ENCODE peak calls at places on chromosomes 2 and 18, in seven cellular contexts. M is ascending aorta; L is activated CD4-positive, alpha-beta T cell treated with anti-CD3 and anti-CD28 coated beads, Interleukin-2, amount 50 U/mL, for 24 hours; K is NCI-H2081; R is Kasumi-1; A is OCI-LY7; Q is GM20000. T is an unnamed sample.

GRCh38 chr2:121398853-121399252 is 113.9 kb upstream of the TFCP2L1 start:
- DNase-seq in M (no peak), L (no peak), K (no peak), R (no peak), A (no peak), Q (no peak), T (peak; percentile 7)

GRCh38 chr18:4125246-4125938 is 329.7 kb downstream of the DLGAP1 start:
- DNase-seq in M (no peak), L (no peak), K (no peak), R (no peak), A (no peak), Q (no peak), T (no peak)

GRCh38 chr2:168758970-168759820 is 43.2 kb upstream of the NOSTRIN start:
- DNase-seq in M (no peak), L (no peak), K (peak; percentile 56), R (peak; percentile 83), A (peak; percentile 60), Q (peak; percentile 51), T (no peak)

GRCh38 chr2:191474459-191474858 is 203.5 kb upstream of the NABP1 start:
- DNase-seq in M (no peak), L (no peak), K (no peak), R (no peak), A (peak; percentile 31), Q (no peak), T (no peak)

GRCh38 chr18:62072370-62072769 is 114.5 kb downstream of the PIGN start:
- DNase-seq in M (no peak), L (no peak), K (no peak), R (no peak), A (no peak), Q (no peak), T (no peak)

GRCh38 chr2:81706856-81707255 is 1402.3 kb upstream of the LRRTM1 start:
- DNase-seq in M (no peak), L (no peak), K (no peak), R (no peak), A (no peak), Q (no peak), T (no peak)

GRCh38 chr18:2070636-2071035 is 500.7 kb downstream of the METTL4 start:
- DNase-seq in M (no peak), L (no peak), K (peak; percentile 91), R (no peak), A (no peak), Q (no peak), T (no peak)

GRCh38 chr2:70959851-70960832 is 18.3 kb upstream of the ANKRD53 start:
- DNase-seq in M (peak; percentile 24), L (no peak), K (no peak), R (no peak), A (no peak), Q (no peak), T (no peak)

GRCh38 chr2:1654696-1655374 is 89.5 kb downstream of the PXDN start:
- DNase-seq in M (peak; percentile 63), L (no peak), K (no peak), R (no peak), A (no peak), Q (no peak), T (no peak)

GRCh38 chr2:108612153-108612513 is 77.9 kb downstream of the LIMS1 start:
- DNase-seq in M (no peak), L (no peak), K (no peak), R (no peak), A (peak; percentile 93), Q (peak; percentile 59), T (no peak)

GRCh38 chr2:224025874-224026273 is 13.2 kb downstream of the SERPINE2 start:
- DNase-seq in M (no peak), L (peak; percentile 5), K (no peak), R (peak; percentile 94), A (peak; percentile 71), Q (peak; percentile 38), T (peak; percentile 95)

GRCh38 chr2:63050186-63050915 is at the start of gene OTX1:
- DNase-seq in M (no peak), L (peak; percentile 2), K (peak; percentile 92), R (peak; percentile 64), A (peak; percentile 80), Q (peak; percentile 96), T (peak; percentile 84)

GRCh38 chr18:76056467-76057194 is 438.4 kb downstream of the ZNF516 start:
- DNase-seq in M (no peak), L (no peak), K (no peak), R (no peak), A (no peak), Q (no peak), T (no peak)

GRCh38 chr2:88100489-88100858 is 27.4 kb downstream of the FABP1 start:
- DNase-seq in M (no peak), L (no peak), K (no peak), R (no peak), A (no peak), Q (no peak), T (no peak)

GRCh38 chr2:134815741-134816140 is 22.7 kb upstream of the ACMSD start:
- DNase-seq in M (no peak), L (no peak), K (no peak), R (no peak), A (no peak), Q (no peak), T (no peak)

GRCh38 chr2:2938481-2938880 is 439.1 kb downstream of the EIPR1 start:
- DNase-seq in M (no peak), L (no peak), K (no peak), R (no peak), A (no peak), Q (no peak), T (no peak)

T was measured in HL-60.